ENCODE peak calls at places on chromosomes 2 and 18, in five cellular contexts. One of them, this sample, is unnamed.
A peak's percentile ranks its signal among the peaks of the same experiment; 100 is the strongest.

GRCh38 chr2:120564213-120565094 is 171.2 kb upstream of the GLI2 start:
- DNase-seq in CD8-positive, alpha-beta memory T cell: no peak
- DNase-seq in aorta: peak; percentile 66
- DNase-seq in GM23248: no peak
- DNase-seq in PC-9: peak; percentile 74
- DNase-seq in this sample: peak; percentile 65

GRCh38 chr2:59502981-59503380 is 1050.5 kb downstream of the BCL11A start:
- DNase-seq in PC-9: no peak
- DNase-seq in CD8-positive, alpha-beta memory T cell: no peak
- DNase-seq in GM23248: no peak
- DNase-seq in aorta: no peak
- DNase-seq in this sample: no peak

GRCh38 chr2:187403568-187404260 is 44.3 kb downstream of the CALCRL start:
- DNase-seq in PC-9: no peak
- DNase-seq in CD8-positive, alpha-beta memory T cell: no peak
- DNase-seq in aorta: no peak
- DNase-seq in GM23248: peak; percentile 37
- DNase-seq in this sample: no peak

GRCh38 chr2:65379168-65379672 is 53.2 kb downstream of the SPRED2 start:
- DNase-seq in CD8-positive, alpha-beta memory T cell: no peak
- DNase-seq in aorta: no peak
- DNase-seq in PC-9: no peak
- DNase-seq in GM23248: no peak
- DNase-seq in this sample: no peak

GRCh38 chr18:11661430-11661829 is 27.6 kb upstream of the GNAL start:
- DNase-seq in CD8-positive, alpha-beta memory T cell: no peak
- DNase-seq in aorta: no peak
- DNase-seq in PC-9: no peak
- DNase-seq in GM23248: peak; percentile 31
- DNase-seq in this sample: no peak

GRCh38 chr2:177478029-177478428 is 85.5 kb downstream of the AGPS start:
- DNase-seq in CD8-positive, alpha-beta memory T cell: no peak
- DNase-seq in aorta: no peak
- DNase-seq in PC-9: no peak
- DNase-seq in GM23248: peak; percentile 14
- DNase-seq in this sample: no peak

GRCh38 chr2:151886235-151886634 is 58.0 kb upstream of the ARL5A start:
- DNase-seq in aorta: no peak
- DNase-seq in PC-9: peak; percentile 88
- DNase-seq in GM23248: no peak
- DNase-seq in CD8-positive, alpha-beta memory T cell: no peak
- DNase-seq in this sample: no peak

GRCh38 chr2:1685957-1686783 is 58.1 kb downstream of the PXDN start:
- DNase-seq in aorta: no peak
- DNase-seq in GM23248: no peak
- DNase-seq in PC-9: peak; percentile 74
- DNase-seq in CD8-positive, alpha-beta memory T cell: no peak
- DNase-seq in this sample: no peak

GRCh38 chr2:189851174-189851826 is 67.0 kb downstream of the PMS1 start:
- DNase-seq in aorta: no peak
- DNase-seq in GM23248: no peak
- DNase-seq in PC-9: no peak
- DNase-seq in CD8-positive, alpha-beta memory T cell: no peak
- DNase-seq in this sample: no peak

GRCh38 chr2:79511320-79511951 is 1.4 kb upstream of the CTNNA2 start:
- DNase-seq in aorta: no peak
- DNase-seq in PC-9: no peak
- DNase-seq in GM23248: peak; percentile 25
- DNase-seq in CD8-positive, alpha-beta memory T cell: no peak
- DNase-seq in this sample: no peak

GRCh38 chr2:146576301-146576700 is 1268.5 kb upstream of the ACVR2A start:
- DNase-seq in GM23248: peak; percentile 1
- DNase-seq in CD8-positive, alpha-beta memory T cell: no peak
- DNase-seq in aorta: no peak
- DNase-seq in PC-9: no peak
- DNase-seq in this sample: no peak

GRCh38 chr2:219219113-219219696 is 447 bp upstream of the ABCB6 start:
- DNase-seq in CD8-positive, alpha-beta memory T cell: no peak
- DNase-seq in aorta: no peak
- DNase-seq in GM23248: no peak
- DNase-seq in PC-9: no peak
- DNase-seq in this sample: peak; percentile 76

GRCh38 chr2:61943251-61943650 is 37.8 kb downstream of the COMMD1 start:
- DNase-seq in CD8-positive, alpha-beta memory T cell: no peak
- DNase-seq in aorta: no peak
- DNase-seq in GM23248: peak; percentile 14
- DNase-seq in PC-9: no peak
- DNase-seq in this sample: no peak

GRCh38 chr2:19580830-19581229 is 222.4 kb upstream of the OSR1 start:
- DNase-seq in aorta: no peak
- DNase-seq in PC-9: no peak
- DNase-seq in CD8-positive, alpha-beta memory T cell: no peak
- DNase-seq in GM23248: no peak
- DNase-seq in this sample: no peak

GRCh38 chr2:194557993-194558392 is 1099.0 kb upstream of the SLC39A10 start:
- DNase-seq in aorta: no peak
- DNase-seq in CD8-positive, alpha-beta memory T cell: no peak
- DNase-seq in PC-9: no peak
- DNase-seq in GM23248: no peak
- DNase-seq in this sample: no peak

GRCh38 chr2:226409134-226409533 is 390.5 kb downstream of the IRS1 start:
- DNase-seq in CD8-positive, alpha-beta memory T cell: no peak
- DNase-seq in PC-9: no peak
- DNase-seq in aorta: no peak
- DNase-seq in GM23248: no peak
- DNase-seq in this sample: no peak

GRCh38 chr2:39913648-39914456 is 134.8 kb upstream of the THUMPD2 start:
- DNase-seq in GM23248: peak; percentile 85
- DNase-seq in aorta: no peak
- DNase-seq in PC-9: peak; percentile 68
- DNase-seq in CD8-positive, alpha-beta memory T cell: peak; percentile 4
- DNase-seq in this sample: no peak

GRCh38 chr2:10779776-10780490 is 32.7 kb downstream of the PDIA6 start:
- DNase-seq in GM23248: no peak
- DNase-seq in CD8-positive, alpha-beta memory T cell: no peak
- DNase-seq in aorta: peak; percentile 75
- DNase-seq in PC-9: no peak
- DNase-seq in this sample: no peak

GRCh38 chr2:33475381-33476099 is 909 bp upstream of the RASGRP3 start:
- DNase-seq in CD8-positive, alpha-beta memory T cell: peak; percentile 80
- DNase-seq in PC-9: peak; percentile 92
- DNase-seq in aorta: peak; percentile 89
- DNase-seq in GM23248: peak; percentile 92
- DNase-seq in this sample: no peak

GRCh38 chr2:26993768-26994167 is 23.3 kb downstream of the MAPRE3 start:
- DNase-seq in GM23248: no peak
- DNase-seq in PC-9: no peak
- DNase-seq in aorta: no peak
- DNase-seq in CD8-positive, alpha-beta memory T cell: no peak
- DNase-seq in this sample: no peak

GRCh38 chr2:239310401-239311061 is 90.3 kb downstream of the HDAC4 start:
- DNase-seq in CD8-positive, alpha-beta memory T cell: no peak
- DNase-seq in aorta: peak; percentile 52
- DNase-seq in PC-9: no peak
- DNase-seq in GM23248: no peak
- DNase-seq in this sample: no peak

GRCh38 chr2:8851811-8852560 is 14.6 kb upstream of the KIDINS220 start:
- DNase-seq in aorta: no peak
- DNase-seq in GM23248: peak; percentile 76
- DNase-seq in CD8-positive, alpha-beta memory T cell: no peak
- DNase-seq in PC-9: no peak
- DNase-seq in this sample: no peak

GRCh38 chr18:23824704-23825103 is 135.5 kb downstream of the LAMA3 start:
- DNase-seq in CD8-positive, alpha-beta memory T cell: no peak
- DNase-seq in aorta: no peak
- DNase-seq in GM23248: peak; percentile 66
- DNase-seq in PC-9: no peak
- DNase-seq in this sample: no peak

GRCh38 chr2:29323961-29324360 is 208.7 kb downstream of the CLIP4 start:
- DNase-seq in CD8-positive, alpha-beta memory T cell: no peak
- DNase-seq in PC-9: no peak
- DNase-seq in GM23248: peak; percentile 65
- DNase-seq in aorta: no peak
- DNase-seq in this sample: no peak

GRCh38 chr2:142874293-142874814 is 3.1 kb upstream of the KYNU start:
- DNase-seq in CD8-positive, alpha-beta memory T cell: no peak
- DNase-seq in GM23248: peak; percentile 96
- DNase-seq in PC-9: peak; percentile 98
- DNase-seq in aorta: no peak
- DNase-seq in this sample: peak; percentile 80

GRCh38 chr2:203688798-203689197 is 17.6 kb upstream of the CD28 start:
- DNase-seq in PC-9: no peak
- DNase-seq in GM23248: peak; percentile 92
- DNase-seq in aorta: peak; percentile 77
- DNase-seq in CD8-positive, alpha-beta memory T cell: no peak
- DNase-seq in this sample: no peak

GRCh38 chr2:97713296-97714083 is at the start of gene ZAP70:
- DNase-seq in CD8-positive, alpha-beta memory T cell: peak; percentile 84
- DNase-seq in PC-9: no peak
- DNase-seq in GM23248: no peak
- DNase-seq in aorta: peak; percentile 51
- DNase-seq in this sample: no peak

GRCh38 chr2:172792711-172793110 is 57.1 kb downstream of the RAPGEF4 start:
- DNase-seq in PC-9: no peak
- DNase-seq in CD8-positive, alpha-beta memory T cell: no peak
- DNase-seq in GM23248: peak; percentile 21
- DNase-seq in aorta: no peak
- DNase-seq in this sample: no peak

GRCh38 chr2:71746946-71747501 is 293.7 kb downstream of the DYSF start:
- DNase-seq in GM23248: peak; percentile 78
- DNase-seq in aorta: peak; percentile 80
- DNase-seq in CD8-positive, alpha-beta memory T cell: no peak
- DNase-seq in PC-9: peak; percentile 74
- DNase-seq in this sample: peak; percentile 42

GRCh38 chr2:169036717-169037450 is 5.8 kb upstream of the ABCB11 start:
- DNase-seq in PC-9: no peak
- DNase-seq in GM23248: no peak
- DNase-seq in CD8-positive, alpha-beta memory T cell: no peak
- DNase-seq in aorta: no peak
- DNase-seq in this sample: no peak

GRCh38 chr18:34158881-34159690 is 65.6 kb downstream of the NOL4 start:
- DNase-seq in aorta: peak; percentile 77
- DNase-seq in GM23248: peak; percentile 10
- DNase-seq in PC-9: no peak
- DNase-seq in CD8-positive, alpha-beta memory T cell: no peak
- DNase-seq in this sample: peak; percentile 70

GRCh38 chr2:233810385-233810784 is 32.3 kb downstream of the MROH2A start:
- DNase-seq in aorta: no peak
- DNase-seq in PC-9: no peak
- DNase-seq in GM23248: no peak
- DNase-seq in CD8-positive, alpha-beta memory T cell: no peak
- DNase-seq in this sample: peak; percentile 9

GRCh38 chr2:86031606-86032005 is 74.1 kb downstream of the POLR1A start:
- DNase-seq in CD8-positive, alpha-beta memory T cell: no peak
- DNase-seq in aorta: peak; percentile 48
- DNase-seq in GM23248: no peak
- DNase-seq in PC-9: no peak
- DNase-seq in this sample: no peak

GRCh38 chr2:234521536-234521935 is 24.7 kb upstream of the ARL4C start:
- DNase-seq in CD8-positive, alpha-beta memory T cell: no peak
- DNase-seq in GM23248: no peak
- DNase-seq in aorta: no peak
- DNase-seq in PC-9: no peak
- DNase-seq in this sample: no peak

GRCh38 chr2:240567137-240567871 is 980 bp upstream of the RNPEPL1 start:
- DNase-seq in GM23248: peak; percentile 59
- DNase-seq in CD8-positive, alpha-beta memory T cell: peak; percentile 46
- DNase-seq in PC-9: no peak
- DNase-seq in aorta: peak; percentile 79
- DNase-seq in this sample: no peak

GRCh38 chr2:45647346-45647745 is 4.1 kb upstream of the PRKCE start:
- DNase-seq in GM23248: no peak
- DNase-seq in aorta: no peak
- DNase-seq in PC-9: no peak
- DNase-seq in CD8-positive, alpha-beta memory T cell: no peak
- DNase-seq in this sample: no peak
- H3K27me3 ChIP-seq in GM23248: no peaks in the 10 kb centered on the region
- H3K27me3 ChIP-seq in aorta: no peaks in the 10 kb centered on the region
- H3K27me3 ChIP-seq in PC-9: no peaks in the 10 kb centered on the region
- H3K27me3 ChIP-seq in CD8-positive, alpha-beta memory T cell: peaks cover 13% of the 10 kb centered on the region
- H3K27me3 ChIP-seq in this sample: peaks cover 16% of the 10 kb centered on the region

GRCh38 chr2:95401480-95401879 is 1.0 kb upstream of the FAHD2A start:
- DNase-seq in GM23248: no peak
- DNase-seq in CD8-positive, alpha-beta memory T cell: no peak
- DNase-seq in PC-9: no peak
- DNase-seq in aorta: no peak
- DNase-seq in this sample: no peak
- H3K4me3 ChIP-seq in GM23248: peak overlapping the region; percentile 96
- H3K4me3 ChIP-seq in CD8-positive, alpha-beta memory T cell: peak overlapping the region; percentile 97
- H3K4me3 ChIP-seq in PC-9: peak overlapping the region; percentile 92
- H3K4me3 ChIP-seq in aorta: no peak overlapping the region
- H3K4me3 ChIP-seq in this sample: peak overlapping the region; percentile 83

GRCh38 chr18:74388227-74388626 is 68.9 kb downstream of the DIPK1C start:
- DNase-seq in PC-9: peak; percentile 28
- DNase-seq in GM23248: no peak
- DNase-seq in CD8-positive, alpha-beta memory T cell: no peak
- DNase-seq in aorta: no peak
- DNase-seq in this sample: no peak
- H3K4me1 ChIP-seq in PC-9: no peaks in the 10 kb centered on the region
- H3K4me1 ChIP-seq in GM23248: no peaks in the 10 kb centered on the region
- H3K4me1 ChIP-seq in CD8-positive, alpha-beta memory T cell: peaks cover 9% of the 10 kb centered on the region
- H3K4me1 ChIP-seq in aorta: no peaks in the 10 kb centered on the region
- H3K4me1 ChIP-seq in this sample: peaks cover 9% of the 10 kb centered on the region

GRCh38 chr18:47247036-47247832 is 4.2 kb downstream of the SKOR2 start:
- DNase-seq in CD8-positive, alpha-beta memory T cell: no peak
- DNase-seq in PC-9: no peak
- DNase-seq in GM23248: no peak
- DNase-seq in aorta: no peak
- DNase-seq in this sample: no peak
- H3K27me3 ChIP-seq in CD8-positive, alpha-beta memory T cell: peaks cover 21% of the 10 kb centered on the region
- H3K27me3 ChIP-seq in PC-9: peaks cover 20% of the 10 kb centered on the region
- H3K27me3 ChIP-seq in GM23248: peaks cover 83% of the 10 kb centered on the region
- H3K27me3 ChIP-seq in aorta: no peaks in the 10 kb centered on the region
- H3K27me3 ChIP-seq in this sample: peaks cover 89% of the 10 kb centered on the region

DNA sequence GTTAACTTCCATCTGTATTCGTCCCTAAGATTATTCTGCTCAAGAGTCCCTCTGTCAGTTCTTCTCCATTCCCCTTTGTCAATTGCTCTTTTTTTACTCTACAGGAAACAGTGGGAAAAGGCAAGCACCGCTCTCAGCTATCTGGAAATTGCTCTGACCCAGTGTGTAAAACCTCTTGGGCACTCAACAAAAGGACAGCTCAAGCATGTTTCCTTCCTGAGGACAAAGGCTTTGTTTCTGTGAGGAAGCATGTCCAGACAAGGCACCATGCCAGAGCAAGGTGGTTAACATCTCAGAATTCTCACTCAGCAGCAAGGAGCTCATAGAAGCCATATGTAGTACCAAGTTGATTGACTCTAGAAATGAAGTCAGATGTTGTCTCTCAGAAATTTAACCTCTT is 735.6 kb downstream of the TSN start:
- DNase-seq in GM23248: no peak
- DNase-seq in PC-9: no peak
- DNase-seq in CD8-positive, alpha-beta memory T cell: no peak
- DNase-seq in aorta: no peak
- DNase-seq in this sample: no peak
- H3K4me3 ChIP-seq in GM23248: no peak overlapping the region
- H3K4me3 ChIP-seq in PC-9: no peak overlapping the region
- H3K4me3 ChIP-seq in CD8-positive, alpha-beta memory T cell: no peak overlapping the region
- H3K4me3 ChIP-seq in aorta: no peak overlapping the region
- H3K4me3 ChIP-seq in this sample: no peak overlapping the region